ENCODE peak calls at places on chromosomes 2 and 18, in four cellular contexts. F, B, P and O are unnamed samples.

GRCh38 chr2:169798397-169798717 is 314 bp upstream of the SSB start:
- DNase-seq in F (no peak), B (no peak), P (no peak), O (no peak)

GRCh38 chr2:127612111-127612822 is 33.7 kb upstream of the GPR17 start:
- DNase-seq in F (peak), B (no peak), P (no peak), O (no peak)

GRCh38 chr18:77765468-77765867 is 515.8 kb downstream of the GALR1 start:
- DNase-seq in F (peak), B (no peak), P (no peak), O (no peak)

GRCh38 chr2:90069290-90069894 is 1377.9 kb downstream of the RPIA start:
- DNase-seq in F (peak), B (peak), P (peak), O (no peak)

GRCh38 chr2:26852405-26853348 is 4.7 kb downstream of the DPYSL5 start:
- DNase-seq in F (peak), B (no peak), P (no peak), O (no peak)

GRCh38 chr2:195535911-195536522 is 121.0 kb upstream of the SLC39A10 start:
- DNase-seq in F (no peak), B (no peak), P (no peak), O (peak)

GRCh38 chr2:23900927-23901322 is 26.0 kb downstream of the ATAD2B start:
- DNase-seq in F (no peak), B (no peak), P (peak), O (no peak)

GRCh38 chr2:180524458-180524857 is 455.9 kb upstream of the UBE2E3 start:
- DNase-seq in F (no peak), B (no peak), P (no peak), O (no peak)

GRCh38 chr2:54059504-54059903 is 55.9 kb upstream of the ACYP2 start:
- DNase-seq in F (no peak), B (no peak), P (no peak), O (no peak)

GRCh38 chr2:68789603-68790002 is 55.0 kb downstream of the ARHGAP25 start:
- DNase-seq in F (no peak), B (no peak), P (no peak), O (peak)

GRCh38 chr2:71888741-71889445 is 258.8 kb downstream of the CYP26B1 start:
- DNase-seq in F (no peak), B (no peak), P (no peak), O (no peak)

GRCh38 chr2:53840580-53840979 is 19.2 kb downstream of the GPR75 start:
- DNase-seq in F (no peak), B (no peak), P (no peak), O (no peak)

GRCh38 chr2:209425082-209426071 is 1.5 kb downstream of the MAP2 start:
- DNase-seq in F (peak), B (no peak), P (no peak), O (no peak)

GRCh38 chr18:48230459-48231113 is 178.6 kb downstream of the ZBTB7C start:
- DNase-seq in F (peak), B (peak), P (peak), O (no peak)

GRCh38 chr2:157256621-157257020 is 884 bp upstream of the GALNT5 start:
- DNase-seq in F (no peak), B (no peak), P (no peak), O (peak)

GRCh38 chr18:32378705-32379104 is 92.0 kb downstream of the GAREM1 start:
- DNase-seq in F (no peak), B (no peak), P (no peak), O (no peak)

GRCh38 chr2:110170102-110170501 is 34.7 kb downstream of the NPHP1 start:
- DNase-seq in F (no peak), B (no peak), P (no peak), O (no peak)

GRCh38 chr2:177573120-177573519 is 180.5 kb downstream of the AGPS start:
- DNase-seq in F (no peak), B (no peak), P (no peak), O (no peak)

GRCh38 chr2:47771211-47771610 is 11.7 kb upstream of the MSH6 start:
- DNase-seq in F (no peak), B (no peak), P (peak), O (no peak)

GRCh38 chr2:73020657-73021370 is 50.7 kb downstream of the SFXN5 start:
- DNase-seq in F (peak), B (no peak), P (no peak), O (no peak)

GRCh38 chr2:15730545-15731212 is 139.0 kb downstream of the DDX1 start:
- DNase-seq in F (peak), B (no peak), P (peak), O (peak)

GRCh38 chr2:235570966-235571692 is 77.3 kb downstream of the AGAP1 start:
- DNase-seq in F (no peak), B (no peak), P (no peak), O (no peak)

GRCh38 chr18:5895300-5895885 is at the start of gene TMEM200C:
- DNase-seq in F (peak), B (no peak), P (no peak), O (no peak)

GRCh38 chr2:159298967-159299366 is 12.5 kb upstream of the WDSUB1 start:
- DNase-seq in F (no peak), B (no peak), P (no peak), O (no peak)

GRCh38 chr18:13629841-13630747 is 96.3 kb downstream of the FAM210A start:
- DNase-seq in F (peak), B (no peak), P (peak), O (peak)

GRCh38 chr2:234606906-234607305 is 110.0 kb upstream of the ARL4C start:
- DNase-seq in F (no peak), B (no peak), P (no peak), O (no peak)

GRCh38 chr2:210557721-210558120 is 1.3 kb downstream of the CPS1 start:
- DNase-seq in F (no peak), B (no peak), P (no peak), O (no peak)

GRCh38 chr2:198374375-198375072 is 570.1 kb downstream of the PLCL1 start:
- DNase-seq in F (peak), B (peak), P (peak), O (no peak)

GRCh38 chr2:11807156-11808015 is 61.0 kb downstream of the LPIN1 start:
- DNase-seq in F (no peak), B (no peak), P (no peak), O (no peak)
- TF ChIP-seq RFX5 in F (no peak), B (no peak), P (no peak), O (no peak)

DNA sequence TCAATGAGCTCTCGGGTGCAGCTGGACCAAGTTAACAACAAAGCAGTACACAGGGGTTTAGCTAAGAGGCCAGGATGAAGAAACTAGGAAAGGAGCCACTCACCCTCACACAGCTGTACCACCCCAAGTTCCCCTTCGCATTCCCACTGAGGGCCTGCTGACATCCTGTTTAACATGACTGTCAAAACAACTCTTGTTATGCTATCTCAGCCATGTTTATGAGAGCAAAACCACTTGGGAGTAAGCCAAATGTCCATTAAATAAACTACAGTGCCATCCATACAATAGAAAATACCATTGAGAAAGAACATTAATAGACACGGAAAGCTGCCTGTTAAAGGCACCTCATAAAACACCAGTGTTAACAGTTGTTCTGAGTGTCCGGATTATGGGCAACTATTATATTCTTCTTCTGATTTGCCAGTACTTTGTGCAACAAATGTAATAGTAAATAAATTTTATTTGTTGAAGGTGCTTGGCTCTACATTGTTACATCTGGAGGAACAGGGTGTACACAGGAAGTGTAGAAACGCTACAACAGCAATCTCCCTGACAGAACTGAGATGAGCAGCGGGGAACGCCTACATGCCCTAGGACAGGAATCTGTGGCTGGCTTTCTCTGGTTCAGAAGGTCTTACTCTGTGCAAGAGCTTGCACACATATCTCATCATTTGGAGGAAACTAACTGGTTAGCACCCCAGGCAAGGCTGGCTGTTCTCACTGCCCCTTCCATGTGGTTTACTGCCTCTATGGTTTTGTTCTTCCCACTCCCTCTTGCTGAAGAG is 85.6 kb downstream of the EHD3 start:
- DNase-seq in F (no peak), B (no peak), P (no peak), O (peak)
- TF ChIP-seq NRF1 in F (no peak), B (no peak), P (no peak), O (no peak)

GRCh38 chr2:2270808-2271415 is 60.2 kb downstream of the MYT1L start:
- DNase-seq in F (no peak), B (no peak), P (no peak), O (no peak)

GRCh38 chr2:2272841-2273240 is 58.2 kb downstream of the MYT1L start:
- DNase-seq in F (no peak), B (no peak), P (no peak), O (no peak)

GRCh38 chr2:2273421-2273820 is 57.7 kb downstream of the MYT1L start:
- DNase-seq in F (no peak), B (no peak), P (no peak), O (no peak)

GRCh38 chr2:2269989-2270562 is 61.0 kb downstream of the MYT1L start:
- DNase-seq in F (no peak), B (no peak), P (no peak), O (no peak)

DNA sequence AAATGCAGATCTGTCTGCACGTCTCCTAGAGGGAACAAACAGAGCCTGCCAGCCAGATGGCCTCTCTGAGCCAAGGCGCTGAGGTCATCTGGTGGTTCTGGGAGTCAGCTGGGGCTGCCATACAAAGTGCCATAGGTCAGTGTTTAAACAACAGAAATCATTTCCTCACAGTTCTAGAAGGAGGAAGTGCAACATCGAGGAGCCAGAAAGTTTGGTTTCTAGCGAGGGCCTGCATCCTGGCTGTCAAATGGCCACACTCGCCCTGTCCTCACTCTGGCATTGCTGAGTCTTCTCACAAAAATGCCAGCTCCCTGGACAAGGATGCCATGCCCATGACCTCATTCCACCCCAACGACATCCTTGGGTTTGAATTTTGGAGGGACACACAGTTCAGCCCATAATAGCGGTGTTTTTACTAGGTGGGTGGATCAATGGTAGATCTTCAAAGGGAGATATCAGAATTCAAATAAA is 59.6 kb downstream of the MYT1L start:
- DNase-seq in F (peak), B (no peak), P (no peak), O (no peak)
- TF ChIP-seq RFX5 in F (no peak), B (no peak), P (no peak), O (no peak)

GRCh38 chr2:105114551-105114950 is 76.7 kb downstream of the MRPS9 start:
- DNase-seq in F (peak), B (no peak), P (peak), O (no peak)
- TF ChIP-seq NRF1 in F (no peak), B (no peak), P (no peak), O (no peak)

DNA sequence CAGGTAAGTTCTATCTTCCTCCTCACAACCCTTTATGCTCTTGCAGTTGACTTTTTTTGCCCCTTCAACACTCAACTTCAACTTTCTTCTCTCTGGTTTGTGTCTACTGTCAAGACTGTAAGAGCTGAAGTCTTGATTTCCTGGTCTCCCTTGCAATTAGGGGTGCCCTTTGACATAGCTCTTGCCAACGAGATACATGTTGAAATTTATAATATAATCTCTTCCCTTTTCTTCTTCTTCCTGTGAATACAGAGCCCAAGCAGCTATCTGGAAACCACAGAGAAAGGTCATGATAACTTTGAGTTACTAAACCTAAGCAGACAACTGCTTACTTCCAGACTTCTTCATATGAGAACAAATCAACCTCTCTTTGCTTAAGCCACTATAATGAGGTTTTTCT is 163.5 kb downstream of the MC4R start:
- DNase-seq in F (no peak), B (no peak), P (no peak), O (no peak)
- TF ChIP-seq RFX5 in F (no peak), B (no peak), P (no peak), O (no peak)

GRCh38 chr2:20575414-20575813 is 75.5 kb downstream of the HS1BP3 start:
- DNase-seq in F (no peak), B (no peak), P (no peak), O (no peak)

GRCh38 chr2:20574423-20574911 is 76.4 kb downstream of the HS1BP3 start:
- DNase-seq in F (no peak), B (no peak), P (no peak), O (no peak)

GRCh38 chr2:20571644-20572215 is 79.2 kb downstream of the HS1BP3 start:
- DNase-seq in F (no peak), B (no peak), P (no peak), O (no peak)

GRCh38 chr2:20574930-20575329 is 76.0 kb downstream of the HS1BP3 start:
- DNase-seq in F (no peak), B (no peak), P (no peak), O (no peak)

DNA sequence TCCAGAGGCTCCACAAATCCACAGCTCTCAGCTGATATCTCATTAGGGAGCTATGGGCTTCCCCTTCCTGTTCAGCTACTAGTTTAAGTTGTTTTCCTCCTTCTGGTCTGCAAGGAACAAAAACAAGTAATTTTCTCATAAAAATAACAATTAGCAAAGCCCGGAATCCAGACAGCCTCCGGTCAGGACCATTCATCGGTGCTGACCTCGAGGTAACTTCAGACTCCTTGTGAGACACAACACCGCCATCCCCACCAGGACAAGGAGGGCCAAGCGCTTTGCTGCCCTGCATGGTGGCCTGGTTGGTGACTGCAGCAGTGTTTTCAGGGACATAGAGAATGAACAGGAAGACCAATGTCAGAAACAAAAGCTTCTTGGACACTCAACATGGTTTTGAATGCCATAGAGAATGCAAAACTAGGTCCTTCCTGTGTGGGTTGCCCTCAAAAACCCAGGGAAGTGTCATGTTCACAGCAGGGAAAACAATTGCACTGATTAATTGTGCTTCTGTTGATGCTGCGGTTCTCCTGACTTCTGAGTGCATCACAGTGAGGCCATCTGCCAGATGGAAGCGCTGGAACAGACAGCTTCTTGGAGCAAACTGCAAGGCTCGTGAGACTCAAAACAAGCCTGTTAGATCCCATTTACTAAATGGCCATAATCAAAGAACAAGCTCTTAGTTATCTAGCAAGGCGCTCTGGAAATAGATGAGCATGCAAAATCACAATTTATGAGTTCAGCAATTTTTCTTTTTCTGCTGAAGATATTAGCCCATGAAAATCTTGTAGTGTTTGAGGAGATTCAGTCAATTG is 77.1 kb downstream of the HS1BP3 start:
- DNase-seq in F (no peak), B (no peak), P (no peak), O (no peak)
- TF ChIP-seq NRF1 in F (no peak), B (no peak), P (no peak), O (no peak)

DNA sequence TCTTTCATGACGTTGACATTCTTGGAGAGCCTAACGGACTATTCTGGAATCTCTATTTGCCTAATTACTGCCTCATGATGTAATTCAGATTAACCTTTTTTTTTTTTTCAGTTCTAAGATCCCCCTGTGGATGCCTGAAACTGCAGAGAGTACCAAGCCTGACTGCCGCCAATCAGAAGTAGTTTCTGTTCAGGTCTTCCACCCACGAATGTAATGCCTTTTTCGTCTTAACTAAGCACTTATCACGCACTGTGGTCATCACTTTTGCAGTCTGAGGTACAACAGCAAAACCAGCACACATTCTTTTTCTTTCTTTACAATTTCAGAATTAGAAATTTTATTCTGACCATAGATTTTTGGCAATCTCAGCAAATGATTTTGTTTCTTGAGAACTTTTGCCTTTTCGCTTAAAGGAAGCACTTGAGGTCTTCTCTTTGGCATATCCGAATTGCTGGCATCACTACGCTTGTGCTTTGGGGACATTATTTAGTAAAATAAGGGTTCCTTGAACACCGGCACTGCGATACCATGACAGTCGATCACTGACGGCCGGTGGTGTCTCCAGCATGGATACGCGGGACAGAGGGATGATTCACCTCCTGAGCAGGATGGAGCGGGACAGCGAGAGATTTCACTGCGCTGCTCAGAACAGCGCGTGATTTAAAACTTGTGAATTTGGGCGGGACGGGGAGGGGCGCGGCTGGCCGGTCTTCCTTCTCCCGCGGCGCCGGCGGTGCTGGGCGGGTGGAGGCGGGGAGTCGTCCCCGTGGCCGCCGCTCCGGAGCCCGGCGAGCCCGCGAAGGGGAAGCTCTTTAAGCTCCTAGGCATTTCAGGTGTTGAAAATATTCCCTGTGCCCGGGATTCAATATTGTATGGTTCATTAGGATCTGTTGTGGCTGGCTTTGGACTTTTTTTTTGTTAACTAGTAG is 32.0 kb upstream of the GPR55 start:
- DNase-seq in F (peak), B (no peak), P (no peak), O (peak)
- TF ChIP-seq RFX5 in F (no peak), B (no peak), P (no peak), O (no peak)

DNA sequence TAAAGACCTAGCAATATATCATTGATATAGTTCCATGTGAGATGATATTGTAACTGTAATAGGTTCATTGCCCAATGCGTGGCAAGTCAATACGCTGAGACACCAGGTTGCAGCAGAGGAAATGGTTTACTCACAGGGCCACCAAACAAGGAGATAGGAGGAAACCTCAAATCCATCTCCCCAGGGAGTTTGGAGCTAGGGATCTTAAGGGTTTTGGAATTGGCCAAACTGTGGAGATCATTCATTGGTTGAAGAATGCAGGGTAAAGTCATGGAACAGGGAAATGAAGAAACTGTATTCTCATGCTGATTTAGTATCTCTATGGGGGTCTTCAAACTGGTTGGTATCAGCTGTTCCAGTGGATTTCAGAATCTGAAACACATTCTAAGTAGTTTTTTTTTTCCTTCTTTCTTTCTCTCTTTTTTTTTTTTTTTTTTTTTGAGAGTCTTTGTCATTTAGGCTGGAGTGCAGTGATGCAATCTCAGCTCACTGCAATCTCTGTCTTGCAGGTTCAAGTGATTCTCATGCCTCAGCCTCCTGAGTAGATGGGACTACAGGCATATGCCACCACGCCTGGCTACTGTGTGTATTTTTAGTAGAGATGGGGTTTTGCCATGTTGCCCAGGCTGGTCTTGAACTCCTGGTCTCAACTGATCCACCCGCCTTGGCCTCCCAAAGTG is 30.7 kb upstream of the PPM1B start:
- DNase-seq in F (no peak), B (peak), P (no peak), O (no peak)
- TF ChIP-seq NRF1 in F (no peak), B (no peak), P (no peak), O (no peak)